ENCODE peak calls at places on chromosomes 12 and 14, in nine cellular contexts. B is GM03348; Z is EH; C is activated naive CD4-positive, alpha-beta T cell; V is stimulated activated CD4-positive, alpha-beta T cell treated with anti-CD3 and anti-CD28 coated beads, Interleukin-1b, Interleukin-23, amount 100 ng/mL, for 24 hours; W is NCI-H748 treated with DMSO at 0.1 percent for 48 hours; N is putamen; R is T-helper 17 cell; D is T-helper 1 cell. Y is an unnamed sample.

GRCh38 chr12:402127-402456 is 648 bp downstream of the CCDC77 start:
- DNase-seq in W (no peak), V (no peak), Z (peak), R (no peak), N (no peak), C (no peak), B (no peak), D (no peak), Y (no peak)

GRCh38 chr14:74620497-74620921 is 8.5 kb upstream of the LTBP2 start:
- DNase-seq in C (no peak), D (no peak), R (no peak), B (peak), Z (peak), V (no peak), N (no peak), W (no peak), Y (no peak)

GRCh38 chr12:26126340-26127284 is 1.8 kb upstream of the BHLHE41 start:
- DNase-seq in V (no peak), B (peak), N (peak), D (no peak), W (peak), Z (peak), C (no peak), R (no peak), Y (no peak)

GRCh38 chr14:69794791-69795190 is 2.2 kb downstream of the SLC10A1 start:
- DNase-seq in V (no peak), C (no peak), Z (no peak), W (no peak), R (no peak), B (no peak), D (no peak), N (no peak), Y (no peak)

GRCh38 chr12:46187023-46187422 is 81.8 kb downstream of the SLC38A1 start:
- DNase-seq in D (no peak), C (no peak), V (no peak), R (no peak), N (no peak), B (peak), Z (peak), W (no peak), Y (no peak)

GRCh38 chr12:105315726-105316125 is 14.8 kb upstream of the C12orf75 start:
- DNase-seq in R (no peak), B (no peak), Z (no peak), W (no peak), V (no peak), D (no peak), N (no peak), C (no peak), Y (no peak)

GRCh38 chr14:30267141-30267540 is 291.8 kb upstream of the G2E3 start:
- DNase-seq in D (no peak), R (no peak), V (no peak), B (peak), C (no peak), W (no peak), Z (peak), N (no peak), Y (no peak)

GRCh38 chr12:121579190-121579791 is 1.5 kb downstream of the KDM2B start:
- DNase-seq in W (no peak), V (no peak), D (peak), Z (peak), B (peak), C (no peak), R (peak), N (peak), Y (peak)

GRCh38 chr12:69896653-69897381 is 71.8 kb downstream of the MYRFL start:
- DNase-seq in Z (no peak), C (no peak), V (no peak), B (no peak), W (no peak), N (no peak), R (no peak), D (no peak), Y (no peak)

GRCh38 chr12:106034316-106034715 is 104.4 kb downstream of the NUAK1 start:
- DNase-seq in R (no peak), B (no peak), N (no peak), Z (no peak), C (no peak), W (no peak), D (no peak), V (no peak), Y (no peak)

GRCh38 chr14:101586531-101587402 is 25.5 kb downstream of the DIO3 start:
- DNase-seq in D (no peak), Z (no peak), R (no peak), V (no peak), W (no peak), B (no peak), C (no peak), N (no peak), Y (no peak)

GRCh38 chr12:17982556-17982955 is 107.4 kb downstream of the RERGL start:
- DNase-seq in C (no peak), R (no peak), B (no peak), W (no peak), Z (no peak), V (no peak), D (no peak), N (no peak), Y (no peak)

GRCh38 chr14:37434867-37435266 is 160.2 kb downstream of the FOXA1 start:
- DNase-seq in D (no peak), N (no peak), W (no peak), B (no peak), C (no peak), V (no peak), Z (no peak), R (no peak), Y (no peak)

GRCh38 chr12:93813181-93813580 is 136.0 kb downstream of the CRADD start:
- DNase-seq in V (no peak), C (no peak), W (no peak), R (no peak), D (no peak), B (peak), Z (no peak), N (no peak), Y (no peak)

GRCh38 chr12:13980548-13981295 is 680 bp downstream of the GRIN2B start:
- DNase-seq in C (no peak), W (no peak), N (no peak), R (no peak), D (no peak), Z (no peak), V (no peak), B (no peak), Y (no peak)

GRCh38 chr12:6084261-6084968 is 40.1 kb downstream of the VWF start:
- DNase-seq in C (no peak), N (no peak), B (peak), V (no peak), D (no peak), Z (peak), R (no peak), W (no peak), Y (no peak)

GRCh38 chr14:66114071-66114470 is 372.1 kb upstream of the CCDC196 start:
- DNase-seq in B (no peak), D (no peak), W (no peak), R (no peak), N (no peak), Z (no peak), C (no peak), V (no peak), Y (no peak)

GRCh38 chr14:77238356-77238755 is 32.6 kb downstream of the NGB start:
- DNase-seq in W (no peak), V (no peak), D (no peak), Z (no peak), N (no peak), R (no peak), C (no peak), B (no peak), Y (no peak)

GRCh38 chr14:99812096-99812750 is 19.0 kb downstream of the EML1 start:
- DNase-seq in W (no peak), C (no peak), D (no peak), N (no peak), Z (no peak), B (no peak), R (no peak), V (no peak), Y (no peak)

GRCh38 chr12:9380650-9381049 is 172.5 kb upstream of the PZP start:
- DNase-seq in W (no peak), D (no peak), Z (no peak), R (no peak), C (no peak), B (no peak), N (no peak), V (no peak), Y (no peak)

GRCh38 chr12:71269199-71269598 is 111.4 kb upstream of the TSPAN8 start:
- DNase-seq in W (no peak), B (no peak), D (no peak), N (no peak), C (no peak), R (no peak), Z (no peak), V (no peak), Y (no peak)

GRCh38 chr14:90023176-90023896 is 38.5 kb upstream of the KCNK13 start:
- DNase-seq in V (no peak), N (no peak), R (no peak), Z (no peak), W (no peak), B (no peak), C (no peak), D (no peak), Y (no peak)

GRCh38 chr12:9364224-9365176 is 156.3 kb upstream of the PZP start:
- DNase-seq in W (no peak), D (no peak), N (no peak), Z (peak), R (no peak), B (peak), C (no peak), V (peak), Y (no peak)

GRCh38 chr14:87231336-87232026 is 761.5 kb downstream of the GALC start:
- DNase-seq in R (no peak), B (peak), W (no peak), N (no peak), V (no peak), D (no peak), C (no peak), Z (no peak), Y (no peak)

GRCh38 chr14:79197516-79197915 is 1013.8 kb downstream of the DIO2 start:
- DNase-seq in R (no peak), C (no peak), D (no peak), Z (no peak), B (no peak), W (no peak), V (no peak), N (no peak), Y (no peak)

GRCh38 chr14:56902413-56902812 is 92.1 kb upstream of the OTX2 start:
- DNase-seq in V (no peak), C (no peak), Z (no peak), N (no peak), B (no peak), R (no peak), W (no peak), D (no peak), Y (no peak)

GRCh38 chr12:71840226-71840847 is 778 bp downstream of the TBC1D15 start:
- DNase-seq in N (no peak), Z (peak), B (peak), C (no peak), W (no peak), R (no peak), V (no peak), D (no peak), Y (no peak)

GRCh38 chr12:14384783-14385638 is 19.5 kb downstream of the ATF7IP start:
- DNase-seq in C (no peak), N (peak), V (peak), W (no peak), Z (peak), R (peak), B (peak), D (peak), Y (peak)

GRCh38 chr14:67487937-67488893 is at the start of gene TMEM229B:
- DNase-seq in C (peak), Z (peak), D (peak), W (no peak), V (peak), N (no peak), R (peak), B (no peak), Y (peak)